ENCODE peak calls at places on chromosomes 16 and 17, in ten cellular contexts. J, T, E, K, B, C, Y, U, G and H are unnamed samples.

GRCh38 chr17:78883090-78883532 is 19.9 kb downstream of the CEP295NL start:
- DNase-seq in J (no peak), T (no peak), E (no peak), K (no peak), B (no peak), C (no peak), Y (no peak), U (peak), G (no peak), H (no peak)

GRCh38 chr16:3983081-3983520 is 102.6 kb upstream of the CREBBP start:
- DNase-seq in J (peak), T (no peak), E (no peak), K (peak), B (peak), C (peak), Y (peak), U (no peak), G (no peak), H (no peak)

GRCh38 chr17:6667516-6667915 is 16.0 kb downstream of the C17orf100 start:
- DNase-seq in J (no peak), T (no peak), E (no peak), K (no peak), B (no peak), C (no peak), Y (no peak), U (no peak), G (no peak), H (no peak)

GRCh38 chr17:81821603-81822311 is 11.3 kb downstream of the MCRIP1 start:
- DNase-seq in J (no peak), T (peak), E (no peak), K (peak), B (peak), C (no peak), Y (peak), U (no peak), G (no peak), H (peak)

GRCh38 chr17:68310141-68310540 is 18.8 kb downstream of the ARSG start:
- DNase-seq in J (no peak), T (no peak), E (peak), K (no peak), B (no peak), C (no peak), Y (no peak), U (no peak), G (no peak), H (no peak)

GRCh38 chr16:12092347-12092882 is 115.9 kb downstream of the SNX29 start:
- DNase-seq in J (no peak), T (no peak), E (no peak), K (no peak), B (no peak), C (no peak), Y (no peak), U (peak), G (peak), H (no peak)

GRCh38 chr17:37701424-37702020 is 43.3 kb downstream of the HNF1B start:
- DNase-seq in J (no peak), T (peak), E (no peak), K (no peak), B (peak), C (no peak), Y (peak), U (no peak), G (no peak), H (no peak)

GRCh38 chr16:66549284-66550131 is at the start of gene TK2:
- DNase-seq in J (no peak), T (no peak), E (peak), K (peak), B (peak), C (no peak), Y (peak), U (no peak), G (peak), H (no peak)

GRCh38 chr17:5832886-5833285 is 237.3 kb upstream of the WSCD1 start:
- DNase-seq in J (no peak), T (no peak), E (no peak), K (no peak), B (no peak), C (peak), Y (peak), U (peak), G (peak), H (peak)

GRCh38 chr17:45645330-45645729 is 138.8 kb upstream of the CRHR1 start:
- DNase-seq in J (peak), T (no peak), E (no peak), K (no peak), B (no peak), C (no peak), Y (no peak), U (no peak), G (no peak), H (no peak)

GRCh38 chr16:3152022-3152272 is 17.1 kb downstream of the ZNF213 start:
- DNase-seq in J (no peak), T (no peak), E (no peak), K (no peak), B (no peak), C (no peak), Y (no peak), U (no peak), G (no peak), H (no peak)

GRCh38 chr16:49456763-49457162 is 83.2 kb downstream of the C16orf78 start:
- DNase-seq in J (no peak), T (no peak), E (no peak), K (no peak), B (no peak), C (no peak), Y (no peak), U (no peak), G (no peak), H (no peak)

GRCh38 chr17:55394357-55395021 is 27.1 kb downstream of the MMD start:
- DNase-seq in J (peak), T (no peak), E (no peak), K (no peak), B (no peak), C (no peak), Y (no peak), U (no peak), G (peak), H (no peak)

GRCh38 chr16:84458606-84459516 is 45.6 kb downstream of the MEAK7 start:
- DNase-seq in J (no peak), T (no peak), E (no peak), K (no peak), B (no peak), C (no peak), Y (no peak), U (no peak), G (no peak), H (no peak)

GRCh38 chr16:765971-766819 is 5.7 kb downstream of the MSLN start:
- DNase-seq in J (no peak), T (no peak), E (no peak), K (no peak), B (no peak), C (no peak), Y (no peak), U (no peak), G (no peak), H (no peak)

GRCh38 chr16:69311533-69312388 is 611 bp downstream of the VPS4A start:
- DNase-seq in J (no peak), T (no peak), E (no peak), K (peak), B (peak), C (no peak), Y (peak), U (no peak), G (no peak), H (no peak)

GRCh38 chr16:84182680-84183571 is 3.9 kb downstream of the TAF1C start:
- DNase-seq in J (no peak), T (no peak), E (no peak), K (no peak), B (no peak), C (no peak), Y (no peak), U (no peak), G (no peak), H (no peak)

GRCh38 chr17:63714550-63715277 is 14.8 kb upstream of the LIMD2 start:
- DNase-seq in J (no peak), T (no peak), E (no peak), K (no peak), B (no peak), C (no peak), Y (no peak), U (no peak), G (no peak), H (no peak)